ENCODE peak calls at places on chromosomes 3 and 15, in six cellular contexts. One of them, this sample, is unnamed.

GRCh38 chr3:127418560-127419099 is 130.8 kb upstream of the PRR20G start:
- DNase-seq in mammary epithelial cell: no peak
- DNase-seq in RPMI7951: no peak
- DNase-seq in endodermal cell: peak
- DNase-seq in islet precursor cell: peak
- DNase-seq in A673: no peak
- DNase-seq in this sample: no peak

GRCh38 chr3:10015476-10015904 is 10.7 kb upstream of the FANCD2 start:
- DNase-seq in mammary epithelial cell: peak
- DNase-seq in endodermal cell: no peak
- DNase-seq in islet precursor cell: no peak
- DNase-seq in A673: peak
- DNase-seq in RPMI7951: peak
- DNase-seq in this sample: peak

GRCh38 chr15:38002883-38003477 is 68.5 kb downstream of the TMCO5A start:
- DNase-seq in A673: peak
- DNase-seq in endodermal cell: peak
- DNase-seq in islet precursor cell: peak
- DNase-seq in mammary epithelial cell: peak
- DNase-seq in RPMI7951: peak
- DNase-seq in this sample: peak

GRCh38 chr15:57323806-57324589 is 52.3 kb upstream of the CGNL1 start:
- DNase-seq in mammary epithelial cell: peak
- DNase-seq in A673: peak
- DNase-seq in islet precursor cell: peak
- DNase-seq in RPMI7951: peak
- DNase-seq in endodermal cell: peak
- DNase-seq in this sample: no peak

GRCh38 chr3:107753988-107754387 is 231.2 kb downstream of the BBX start:
- DNase-seq in endodermal cell: no peak
- DNase-seq in islet precursor cell: no peak
- DNase-seq in A673: no peak
- DNase-seq in mammary epithelial cell: no peak
- DNase-seq in RPMI7951: no peak
- DNase-seq in this sample: no peak

GRCh38 chr3:49636883-49637609 is 37.1 kb upstream of the APEH start:
- DNase-seq in endodermal cell: no peak
- DNase-seq in islet precursor cell: no peak
- DNase-seq in mammary epithelial cell: peak
- DNase-seq in RPMI7951: no peak
- DNase-seq in A673: no peak
- DNase-seq in this sample: no peak

GRCh38 chr3:18446067-18446793 is 21.1 kb upstream of the SATB1 start:
- DNase-seq in A673: no peak
- DNase-seq in mammary epithelial cell: no peak
- DNase-seq in islet precursor cell: no peak
- DNase-seq in endodermal cell: no peak
- DNase-seq in RPMI7951: no peak
- DNase-seq in this sample: no peak

GRCh38 chr15:40873625-40874561 is at the start of gene RHOV:
- DNase-seq in endodermal cell: peak
- DNase-seq in RPMI7951: peak
- DNase-seq in islet precursor cell: peak
- DNase-seq in A673: peak
- DNase-seq in mammary epithelial cell: peak
- DNase-seq in this sample: peak

This sample was measured in lung microvascular endothelial cell.